ENCODE peak calls at places on chromosomes 5 and 9, in six cellular contexts. Z is HCT116, D is GM12878, R is upper lobe of left lung, O is HepG2, Q is K562. B is an unnamed sample.

GRCh38 chr5:61635271-61635670 is 303.2 kb downstream of the ZSWIM6 start:
- ATAC-seq in Z (no peak), D (no peak), R (no peak), O (no peak), Q (no peak), B (no peak)

GRCh38 chr5:75034137-75034739 is 18.1 kb downstream of the GCNT4 start:
- ATAC-seq in Z (no peak), D (no peak), R (peak), O (no peak), Q (no peak), B (no peak)

GRCh38 chr9:121541945-121542344 is 42.3 kb upstream of the GGTA1 start:
- ATAC-seq in Z (no peak), D (no peak), R (no peak), O (no peak), Q (no peak), B (no peak)

GRCh38 chr9:136007906-136008692 is 46.9 kb upstream of the UBAC1 start:
- ATAC-seq in Z (peak), D (no peak), R (no peak), O (peak), Q (no peak), B (no peak)

GRCh38 chr5:96855041-96855872 is 21.0 kb upstream of the ERAP2 start:
- ATAC-seq in Z (no peak), D (no peak), R (no peak), O (peak), Q (peak), B (no peak)

GRCh38 chr5:157735991-157736390 is 4.8 kb downstream of the THG1L start:
- ATAC-seq in Z (no peak), D (no peak), R (no peak), O (no peak), Q (no peak), B (no peak)

GRCh38 chr5:142388696-142389095 is 63.9 kb upstream of the SPRY4 start:
- ATAC-seq in Z (no peak), D (no peak), R (no peak), O (no peak), Q (peak), B (no peak)

GRCh38 chr5:122252319-122252718 is 59.7 kb upstream of the SNCAIP start:
- ATAC-seq in Z (no peak), D (no peak), R (no peak), O (no peak), Q (no peak), B (no peak)

GRCh38 chr5:150392680-150393079 is 20.0 kb downstream of the CD74 start:
- ATAC-seq in Z (no peak), D (no peak), R (no peak), O (no peak), Q (no peak), B (no peak)

GRCh38 chr5:150394912-150395689 is 17.6 kb downstream of the CD74 start:
- ATAC-seq in Z (no peak), D (no peak), R (no peak), O (peak), Q (peak), B (no peak)

GRCh38 chr5:150395690-150395979 is 17.1 kb downstream of the CD74 start:
- ATAC-seq in Z (no peak), D (no peak), R (no peak), O (no peak), Q (no peak), B (no peak)

GRCh38 chr5:150396247-150396646 is 16.5 kb downstream of the CD74 start:
- ATAC-seq in Z (no peak), D (no peak), R (no peak), O (no peak), Q (no peak), B (no peak)

DNA sequence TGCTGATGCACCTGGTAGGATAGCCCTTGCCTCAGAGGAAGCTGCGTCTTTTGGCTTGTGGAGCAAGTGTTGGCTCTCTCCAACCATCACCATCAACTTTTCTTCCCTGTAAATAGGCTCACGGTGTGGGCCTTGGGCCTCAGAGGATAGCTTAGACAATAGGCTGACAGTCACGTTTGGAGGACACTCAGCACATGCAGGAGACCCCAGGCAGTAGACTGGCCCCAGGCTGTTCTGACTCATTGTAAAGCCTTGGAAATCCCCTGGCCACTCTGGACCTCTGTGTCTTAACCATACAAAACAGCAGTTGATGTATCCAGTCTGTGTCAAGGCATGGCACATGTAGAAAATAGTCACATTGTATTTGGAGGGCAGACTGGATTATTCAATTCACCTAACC is 18.6 kb downstream of the CD74 start:
- ATAC-seq in Z (no peak), D (peak), R (no peak), O (no peak), Q (no peak), B (no peak)
- TF ChIP-seq POLR2A in Z (no peak), D (no peak), R (no peak), O (no peak), Q (no peak), B (no peak)

DNA sequence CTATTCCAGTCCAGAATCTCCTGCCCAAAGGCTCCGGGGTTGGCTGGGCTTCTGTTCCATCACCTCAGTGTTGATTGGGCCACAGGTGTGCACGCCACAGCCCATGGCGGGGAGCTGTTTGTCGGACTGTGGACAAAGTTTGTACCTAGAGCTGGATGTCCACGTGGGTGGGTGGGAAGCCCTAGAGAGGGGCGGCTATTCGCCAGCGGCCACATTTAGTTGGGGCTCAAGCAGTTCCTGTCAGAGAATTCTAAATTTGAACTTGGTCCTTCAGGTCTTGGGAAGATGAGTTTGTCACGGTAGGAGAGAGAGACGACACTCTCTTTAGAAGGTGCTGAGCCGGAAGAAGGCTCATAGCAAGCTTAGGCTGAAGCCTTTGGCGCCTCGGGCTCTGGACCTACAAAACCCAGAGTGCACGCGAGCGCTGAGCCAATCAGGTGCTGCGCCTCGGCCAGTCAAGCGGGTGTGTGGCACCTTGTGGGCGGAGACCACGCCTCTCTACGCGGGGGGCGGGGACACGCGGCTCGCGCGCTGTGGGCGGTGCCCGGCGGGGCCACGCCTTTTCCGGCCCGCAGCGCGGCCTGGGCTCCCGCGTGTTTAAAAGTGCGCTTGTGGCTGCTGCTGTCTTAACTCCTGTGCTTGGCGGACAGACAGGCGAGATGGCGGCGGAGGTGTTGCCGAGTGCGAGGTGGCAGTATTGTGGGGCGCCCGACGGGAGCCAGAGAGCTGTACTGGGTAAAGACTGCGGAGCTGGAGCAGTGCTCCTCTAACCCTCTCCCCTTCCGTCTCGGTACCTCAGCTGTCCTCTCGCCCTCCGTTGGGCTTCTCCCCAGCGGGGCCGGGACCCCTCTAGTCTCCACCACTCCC is at the start of gene POLR1E:
- ATAC-seq in Z (peak), D (peak), R (peak), O (peak), Q (peak), B (peak)
- TF ChIP-seq POLR2AphosphoS5 in Z (peak), D (peak), R (peak), O (peak), Q (peak), B (peak)

GRCh38 chr9:137301086-137301947 is 754 bp downstream of the NRARP start:
- ATAC-seq in Z (peak), D (peak), R (no peak), O (peak), Q (peak), B (no peak)
- TF ChIP-seq POLR2A in Z (no peak), D (peak), R (no peak), O (no peak), Q (peak), B (no peak)

DNA sequence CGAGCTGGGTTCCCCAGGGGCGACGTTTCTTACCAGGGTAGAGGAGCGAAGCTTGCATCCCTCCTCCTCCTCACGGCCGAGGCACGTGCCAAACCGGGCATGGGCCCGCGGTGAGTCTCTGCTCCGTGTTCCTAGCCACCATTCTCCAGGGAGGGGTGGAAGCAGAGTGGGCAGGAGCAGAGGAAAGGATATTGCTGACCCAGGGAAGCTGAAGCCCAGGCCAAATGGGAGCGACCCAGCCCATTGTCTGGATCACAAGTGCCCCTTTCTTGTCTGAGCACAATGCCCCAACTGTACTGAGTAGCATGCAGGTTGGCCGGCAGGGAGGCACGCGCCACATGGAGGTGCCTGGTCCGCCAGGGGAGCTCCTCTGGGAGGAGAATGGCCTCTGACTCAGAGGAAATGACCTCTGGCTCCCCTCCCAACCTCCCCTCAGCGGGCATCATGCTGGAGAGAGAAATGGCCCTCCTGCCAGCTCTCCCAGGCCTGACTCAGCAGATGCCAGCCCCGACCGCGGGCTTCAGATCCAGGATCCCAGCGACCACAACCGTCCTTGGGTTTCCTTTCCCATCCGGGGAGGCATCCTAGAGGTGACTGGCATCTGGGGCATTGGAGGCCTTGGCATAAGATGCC is 1.1 kb downstream of the PRR7 start:
- ATAC-seq in Z (peak), D (peak), R (no peak), O (peak), Q (no peak), B (peak)
- TF ChIP-seq POLR2AphosphoS5 in Z (peak), D (peak), R (no peak), O (peak), Q (no peak), B (no peak)

DNA sequence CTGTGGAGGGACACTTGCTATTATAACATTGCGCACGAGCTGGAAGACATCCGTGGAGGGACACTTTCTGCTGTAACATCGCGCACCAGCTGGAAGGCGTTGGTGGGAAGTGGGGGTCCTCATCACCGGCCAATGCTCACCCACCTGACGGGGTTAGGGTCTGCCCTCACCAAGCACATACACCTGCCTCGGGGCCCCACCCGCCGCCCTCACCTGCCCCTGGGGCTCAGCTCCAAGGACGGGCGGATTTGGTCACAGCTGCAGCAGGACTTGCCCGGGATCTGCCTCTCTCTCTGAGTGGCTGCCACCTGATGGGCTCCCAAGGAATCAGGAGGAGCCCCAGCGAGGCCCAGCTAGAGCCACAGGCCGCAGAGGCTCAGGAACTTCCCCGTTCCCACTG is 38.6 kb upstream of the SLC6A3 start:
- ATAC-seq in Z (no peak), D (no peak), R (no peak), O (no peak), Q (no peak), B (no peak)
- TF ChIP-seq POLR2A in Z (no peak), D (peak), R (no peak), O (no peak), Q (no peak), B (no peak)

GRCh38 chr5:43007911-43008368 is 32.2 kb downstream of the ANXA2R start:
- ATAC-seq in Z (peak), D (peak), R (peak), O (peak), Q (peak), B (peak)
- TF ChIP-seq POLR2AphosphoS5 in Z (no peak), D (peak), R (no peak), O (no peak), Q (peak), B (no peak)

GRCh38 chr5:138464018-138464387 is 1.3 kb upstream of the EGR1 start:
- ATAC-seq in Z (peak), D (peak), R (peak), O (peak), Q (peak), B (peak)
- TF ChIP-seq POLR2A in Z (peak), D (peak), R (no peak), O (no peak), Q (peak), B (peak)

DNA sequence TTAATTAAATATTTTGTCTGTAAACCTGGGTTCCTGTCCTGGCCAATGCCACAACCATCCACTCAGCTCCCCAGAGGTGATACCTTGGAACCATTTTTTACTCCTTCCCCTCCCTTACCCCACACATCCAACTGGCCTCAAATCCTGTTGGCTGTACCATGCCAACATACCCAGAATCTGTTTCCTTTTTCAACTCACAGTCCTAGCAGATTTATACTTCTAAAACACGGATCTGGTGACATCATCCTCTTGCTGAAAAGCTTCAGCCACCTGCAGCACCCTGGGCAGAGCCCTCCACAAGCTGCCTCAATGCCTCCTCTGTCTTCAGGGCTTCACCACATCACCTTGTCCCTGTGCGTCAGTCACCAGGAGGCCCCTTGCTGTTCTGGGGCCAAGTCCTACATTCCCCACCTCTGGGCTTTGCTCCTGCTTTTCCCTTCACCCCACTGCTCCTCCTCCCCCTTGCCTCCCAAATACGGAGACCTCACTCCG is 14.9 kb downstream of the SEMA6A start:
- ATAC-seq in Z (no peak), D (no peak), R (no peak), O (no peak), Q (no peak), B (no peak)
- TF ChIP-seq POLR2AphosphoS5 in Z (no peak), D (no peak), R (no peak), O (no peak), Q (no peak), B (no peak)

B was measured in gastroesophageal sphincter.